ENCODE peak calls at places on chromosomes 13 and 19, in five cellular contexts. O is cardiac muscle cell, L is astrocyte of the spinal cord, C is esophagus squamous epithelium, U is right lobe of liver. I is an unnamed sample.

GRCh38 chr13:28415994-28416411 is 78.9 kb downstream of the FLT1 start:
- DNase-seq in L (no peak), U (no peak), O (no peak), C (no peak), I (no peak)

GRCh38 chr19:53246498-53246897 is 8.2 kb downstream of the ZNF677 start:
- DNase-seq in C (no peak), U (no peak), L (no peak), O (no peak), I (no peak)

GRCh38 chr13:59603646-59604045 is 560.1 kb downstream of the DIAPH3 start:
- DNase-seq in L (no peak), C (no peak), O (no peak), U (no peak), I (no peak)

GRCh38 chr19:23311551-23311950 is 61.4 kb upstream of the ZNF724 start:
- DNase-seq in O (no peak), C (no peak), U (no peak), L (no peak), I (no peak)

GRCh38 chr19:55149078-55150003 is at the start of gene TNNT1:
- DNase-seq in L (no peak), O (peak), C (no peak), U (no peak), I (no peak)

GRCh38 chr19:29415507-29415906 is 110.3 kb upstream of the VSTM2B start:
- DNase-seq in C (no peak), O (no peak), U (no peak), L (no peak), I (no peak)

GRCh38 chr19:49666120-49666444 is 349 bp downstream of the BCL2L12 start:
- DNase-seq in U (no peak), O (no peak), L (no peak), C (no peak), I (no peak)

GRCh38 chr13:75151081-75151643 is 330.8 kb downstream of the TBC1D4 start:
- DNase-seq in C (no peak), L (peak), U (no peak), O (no peak), I (peak)

GRCh38 chr13:46165485-46166220 is 16.3 kb downstream of the LCP1 start:
- DNase-seq in O (no peak), L (peak), U (no peak), C (no peak), I (no peak)

GRCh38 chr13:85347251-85347650 is 452.0 kb downstream of the SLITRK6 start:
- DNase-seq in O (no peak), C (no peak), U (no peak), L (peak), I (no peak)

GRCh38 chr19:35351441-35352176 is 3.9 kb downstream of the FFAR1 start:
- DNase-seq in L (no peak), O (no peak), C (no peak), U (peak), I (no peak)

GRCh38 chr13:102881819-102882686 is 36.2 kb downstream of the ERCC5 start:
- DNase-seq in L (no peak), C (no peak), U (peak), O (no peak), I (no peak)

GRCh38 chr19:10979950-10980349 is 19.1 kb downstream of the SMARCA4 start:
- DNase-seq in U (no peak), O (no peak), C (no peak), L (no peak), I (no peak)

GRCh38 chr19:14116918-14117578 is 514 bp downstream of the PRKACA start:
- DNase-seq in O (no peak), L (no peak), C (peak), U (no peak), I (no peak)

GRCh38 chr13:44732503-44733098 is 156.5 kb upstream of the TSC22D1 start:
- DNase-seq in O (peak), L (no peak), C (no peak), U (no peak), I (peak)

GRCh38 chr13:26022538-26023292 is 29.1 kb downstream of the SHISA2 start:
- DNase-seq in O (peak), L (peak), C (no peak), U (no peak), I (peak)

GRCh38 chr19:49761625-49762311 is 1.3 kb downstream of the TSKS start:
- DNase-seq in U (no peak), O (peak), L (peak), C (no peak), I (peak)

GRCh38 chr19:4524808-4525562 is 6.7 kb upstream of the PLIN4 start:
- DNase-seq in L (peak), O (peak), U (peak), C (no peak), I (peak)

GRCh38 chr13:88544836-88545235 is 873.7 kb downstream of the SLITRK5 start:
- DNase-seq in U (no peak), C (no peak), L (no peak), O (no peak), I (no peak)

GRCh38 chr19:58399903-58400637 is 4.6 kb downstream of the RNF225 start:
- DNase-seq in O (no peak), C (no peak), L (no peak), U (no peak), I (no peak)

GRCh38 chr13:25192489-25192888 is 20.4 kb upstream of the AMER2 start:
- DNase-seq in C (no peak), U (no peak), O (no peak), L (no peak), I (no peak)

GRCh38 chr13:47499358-47500150 is 501.5 kb downstream of the SUCLA2 start:
- DNase-seq in O (no peak), C (no peak), U (no peak), L (peak), I (peak)

GRCh38 chr13:21074601-21075302 is 13.4 kb upstream of the LATS2 start:
- DNase-seq in O (no peak), C (no peak), L (peak), U (no peak), I (peak)
- H3K4me3 ChIP-seq in O (no peak), C (peak), L (no peak), U (no peak), I (no peak)

GRCh38 chr19:18304496-18305312 is 18.2 kb downstream of the LSM4 start:
- DNase-seq in U (peak), C (no peak), L (peak), O (peak), I (peak)

GRCh38 chr19:18301718-18302111 is 20.3 kb upstream of the JUND start:
- DNase-seq in C (no peak), L (no peak), O (no peak), U (no peak), I (no peak)

GRCh38 chr19:18306209-18306902 is 16.5 kb downstream of the LSM4 start:
- DNase-seq in U (no peak), O (no peak), C (no peak), L (no peak), I (no peak)

GRCh38 chr19:18306903-18307681 is 15.8 kb downstream of the LSM4 start:
- DNase-seq in U (no peak), C (no peak), O (no peak), L (peak), I (no peak)

DNA sequence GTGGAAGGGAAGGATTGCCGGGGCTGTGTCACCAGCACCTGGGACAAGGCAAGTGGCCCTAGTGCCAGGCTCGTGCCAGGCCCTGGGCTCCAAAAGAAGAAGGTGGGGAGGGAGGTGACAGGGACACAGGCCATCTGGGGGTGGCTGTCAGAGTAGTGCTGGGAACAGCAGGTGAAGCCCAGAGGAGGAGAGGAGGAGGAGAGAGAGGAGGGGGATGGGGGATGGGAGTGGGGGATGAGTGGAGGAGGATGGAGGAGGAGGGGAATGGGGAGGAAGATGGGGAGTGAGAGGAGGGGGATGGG is 18.7 kb downstream of the LSM4 start:
- DNase-seq in L (no peak), O (no peak), C (no peak), U (no peak), I (no peak)
- H3K4me3 ChIP-seq in L (no peak), O (no peak), C (peak), U (no peak), I (no peak)

DNA sequence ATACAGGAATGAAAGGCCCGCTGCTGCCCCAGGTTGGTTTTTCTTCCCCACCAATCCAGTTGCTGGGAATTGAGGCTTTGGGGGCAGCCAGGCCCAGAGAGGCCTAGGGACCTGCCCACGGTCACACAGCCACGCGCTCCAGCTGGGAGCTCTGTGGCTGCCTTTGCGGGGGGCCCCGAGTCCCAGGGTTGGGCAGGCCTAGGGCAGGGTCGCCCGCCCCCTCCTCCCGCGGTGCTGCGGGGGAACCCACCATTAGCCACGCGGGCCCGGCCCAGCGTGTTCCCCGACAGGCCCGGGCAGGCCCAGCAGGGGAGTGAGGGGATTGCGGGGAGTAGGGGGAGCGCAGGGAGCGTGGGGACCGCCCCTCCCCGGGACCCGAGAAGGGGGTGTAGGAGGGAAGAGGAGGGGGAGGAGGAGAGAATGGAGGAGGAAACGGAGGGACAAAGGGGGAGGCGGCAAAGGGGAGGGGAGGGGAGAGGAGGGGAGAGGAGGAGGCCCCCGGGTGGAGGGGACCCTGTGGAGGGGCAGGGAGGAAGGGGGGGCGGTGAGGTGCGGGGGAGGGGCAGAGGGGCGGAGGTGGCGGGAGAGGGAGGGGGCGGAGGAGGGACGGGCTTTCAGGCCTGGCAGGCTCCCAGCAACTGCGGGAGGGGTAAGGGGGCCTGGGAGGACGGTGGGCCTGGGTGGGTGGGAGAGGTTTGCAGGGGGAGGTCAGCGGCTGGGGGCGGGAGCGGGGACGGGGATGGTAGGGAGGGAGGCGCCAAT is 12.9 kb upstream of the TLE2 start:
- DNase-seq in O (peak), U (no peak), L (no peak), C (no peak), I (no peak)
- H3K4me3 ChIP-seq in O (no peak), U (no peak), L (no peak), C (no peak), I (no peak)

DNA sequence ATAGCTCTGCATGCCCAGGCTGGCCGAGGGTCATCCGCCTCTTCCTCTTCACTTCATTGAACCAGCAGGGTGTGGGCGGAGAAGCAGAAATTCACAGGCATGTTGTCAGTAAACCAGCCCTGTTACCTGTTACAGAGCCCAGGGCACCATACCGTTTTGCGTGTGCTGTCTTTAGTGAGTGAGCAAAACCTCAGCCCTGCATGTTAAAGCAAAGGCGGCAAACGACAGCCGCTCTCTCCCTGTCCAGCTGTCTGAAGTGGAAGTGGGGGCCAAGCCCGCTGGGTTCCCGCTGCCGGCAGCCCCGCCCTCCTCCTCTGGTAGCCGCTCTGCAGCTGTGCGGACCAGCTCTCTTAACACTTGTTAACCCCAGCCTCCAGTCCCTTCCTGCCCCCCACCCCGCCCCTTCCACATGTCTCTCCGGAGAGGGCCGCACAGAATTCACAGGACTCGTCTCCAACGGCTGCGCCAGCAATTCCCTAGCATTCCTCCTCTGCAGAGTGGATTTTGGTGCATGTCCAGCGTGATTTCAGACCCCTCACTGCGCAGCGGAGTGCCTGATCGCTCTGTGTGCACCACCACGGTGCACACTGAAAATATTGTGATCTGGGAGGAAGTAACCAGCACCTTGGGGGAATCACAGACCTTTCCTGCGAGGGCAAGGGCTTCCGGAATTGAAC is 12.7 kb downstream of the KLHL26 start:
- DNase-seq in U (no peak), O (peak), C (no peak), L (peak), I (peak)
- H3K4me3 ChIP-seq in U (no peak), O (no peak), C (peak), L (no peak), I (no peak)

DNA sequence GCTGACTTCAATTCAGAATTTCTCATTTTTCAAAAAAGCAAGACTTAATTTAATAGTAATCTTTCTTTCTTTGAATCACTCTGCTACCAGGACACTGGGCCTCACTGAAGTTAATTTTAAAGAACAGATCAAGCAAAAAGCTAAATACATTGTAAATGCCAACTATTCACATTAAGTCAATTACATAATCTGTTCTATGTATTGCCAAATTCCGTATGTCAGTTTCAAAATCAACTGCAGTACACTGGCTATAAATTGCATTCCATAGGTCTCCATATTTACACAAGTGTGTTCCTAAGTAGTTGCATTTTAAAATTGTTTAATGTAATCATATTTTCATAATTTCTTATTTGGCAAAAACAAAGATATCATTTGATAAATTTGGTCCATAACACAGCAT is 10.1 kb downstream of the FOXO1 start:
- DNase-seq in O (no peak), U (no peak), C (no peak), L (no peak), I (no peak)
- H3K4me3 ChIP-seq in O (no peak), U (no peak), C (no peak), L (no peak), I (no peak)

DNA sequence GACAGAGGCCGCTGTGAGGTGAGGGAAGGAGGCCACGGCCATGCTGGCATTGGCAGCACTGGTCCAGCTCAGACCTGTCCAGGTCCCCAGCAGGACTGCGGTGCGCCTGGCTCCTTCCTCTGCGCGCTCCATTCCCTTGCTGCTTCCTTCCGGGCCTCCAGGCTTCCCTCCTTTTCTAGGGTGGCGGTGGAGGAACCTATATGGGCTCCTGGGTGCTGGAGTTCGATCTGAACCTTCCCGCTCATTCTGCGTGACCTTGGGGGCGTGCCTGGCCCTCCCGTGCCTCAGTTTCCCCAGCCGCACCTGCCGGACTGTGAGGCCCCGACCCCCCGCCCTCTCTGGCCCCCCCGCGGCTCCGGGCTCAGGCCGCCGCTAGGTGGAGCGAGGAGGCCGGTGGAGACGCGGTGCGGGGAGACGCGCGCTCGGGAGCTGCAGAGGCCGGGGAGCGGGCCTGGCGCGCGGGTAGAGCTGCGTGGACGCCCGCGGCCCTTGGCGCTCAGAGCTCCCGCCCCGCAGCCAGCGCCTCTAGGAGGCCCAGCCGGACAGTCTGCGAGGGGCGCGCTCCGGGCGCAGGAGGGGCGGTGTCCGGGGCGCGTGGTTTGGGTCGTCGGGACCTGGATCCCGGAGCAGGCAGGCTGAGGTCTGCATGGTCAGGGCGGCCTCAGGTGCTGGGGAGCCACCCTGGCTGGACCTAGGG is 29.9 kb downstream of the EFNA2 start:
- DNase-seq in C (no peak), L (peak), O (peak), U (peak), I (peak)
- H3K4me3 ChIP-seq in C (no peak), L (no peak), O (peak), U (peak), I (no peak)

DNA sequence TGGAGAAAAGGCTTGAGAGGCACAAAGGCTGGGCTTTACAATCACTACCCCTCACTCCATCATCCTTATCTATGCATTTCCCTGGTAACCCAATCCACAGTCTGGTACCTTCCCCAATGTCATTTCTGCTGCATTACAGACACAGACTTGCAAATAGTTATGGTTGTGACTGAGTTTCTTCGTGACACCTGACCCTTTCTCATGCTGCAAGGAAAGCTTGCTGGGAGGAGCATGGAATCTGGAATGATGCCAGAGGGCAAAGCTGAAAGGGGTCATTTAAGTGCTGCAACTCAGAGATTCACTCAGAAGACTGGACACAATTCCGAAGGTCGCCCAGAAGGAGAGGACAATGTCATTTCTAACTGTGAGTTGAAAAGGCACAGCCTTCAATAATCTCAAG is at the start of gene LGALS16:
- DNase-seq in U (no peak), C (no peak), L (no peak), O (no peak), I (no peak)
- H3K4me3 ChIP-seq in U (no peak), C (no peak), L (no peak), O (no peak), I (no peak)

I was measured in cardiac fibroblast.